ENCODE peak calls at places on chromosomes 2 and 18, in ten cellular contexts. One of them, this sample, is unnamed.

GRCh38 chr2:235551965-235552364 is 58.1 kb downstream of the AGAP1 start:
- DNase-seq in NCI-H774: peak; percentile 25
- DNase-seq in SK-N-DZ: peak; percentile 45
- DNase-seq in activated naive CD4-positive, alpha-beta T cell treated with anti-CD3 and anti-CD28 coated beads for 36 hours: peak; percentile 18
- DNase-seq in ACHN: peak; percentile 88
- DNase-seq in NCI-H226: peak; percentile 53
- DNase-seq in activated gamma-delta T cell treated with anti-CD3 and anti-CD28 coated beads, Interleukin-2, amount 50 U/mL, for 16 hours: no peak
- DNase-seq in Daoy: peak; percentile 34
- DNase-seq in globus pallidus: peak; percentile 78
- DNase-seq in left ventricle myocardium inferior: peak; percentile 38
- DNase-seq in this sample: peak; percentile 45

GRCh38 chr18:2991241-2991640 is 21.7 kb downstream of the LPIN2 start:
- DNase-seq in activated naive CD4-positive, alpha-beta T cell treated with anti-CD3 and anti-CD28 coated beads for 36 hours: no peak
- DNase-seq in SK-N-DZ: no peak
- DNase-seq in activated gamma-delta T cell treated with anti-CD3 and anti-CD28 coated beads, Interleukin-2, amount 50 U/mL, for 16 hours: no peak
- DNase-seq in NCI-H226: no peak
- DNase-seq in NCI-H774: no peak
- DNase-seq in globus pallidus: no peak
- DNase-seq in ACHN: no peak
- DNase-seq in Daoy: no peak
- DNase-seq in left ventricle myocardium inferior: no peak
- DNase-seq in this sample: no peak

GRCh38 chr2:46257980-46258379 is 39.2 kb upstream of the EPAS1 start:
- DNase-seq in NCI-H226: no peak
- DNase-seq in globus pallidus: no peak
- DNase-seq in NCI-H774: no peak
- DNase-seq in Daoy: no peak
- DNase-seq in activated gamma-delta T cell treated with anti-CD3 and anti-CD28 coated beads, Interleukin-2, amount 50 U/mL, for 16 hours: no peak
- DNase-seq in ACHN: no peak
- DNase-seq in activated naive CD4-positive, alpha-beta T cell treated with anti-CD3 and anti-CD28 coated beads for 36 hours: no peak
- DNase-seq in left ventricle myocardium inferior: no peak
- DNase-seq in SK-N-DZ: no peak
- DNase-seq in this sample: no peak

GRCh38 chr2:5673148-5673860 is 18.9 kb upstream of the SOX11 start:
- DNase-seq in globus pallidus: no peak
- DNase-seq in activated naive CD4-positive, alpha-beta T cell treated with anti-CD3 and anti-CD28 coated beads for 36 hours: no peak
- DNase-seq in left ventricle myocardium inferior: no peak
- DNase-seq in activated gamma-delta T cell treated with anti-CD3 and anti-CD28 coated beads, Interleukin-2, amount 50 U/mL, for 16 hours: no peak
- DNase-seq in SK-N-DZ: peak; percentile 33
- DNase-seq in NCI-H774: no peak
- DNase-seq in ACHN: no peak
- DNase-seq in NCI-H226: no peak
- DNase-seq in Daoy: peak; percentile 9
- DNase-seq in this sample: no peak

GRCh38 chr2:162731917-162732804 is 106.4 kb downstream of the KCNH7 start:
- DNase-seq in Daoy: peak; percentile 12
- DNase-seq in ACHN: no peak
- DNase-seq in activated naive CD4-positive, alpha-beta T cell treated with anti-CD3 and anti-CD28 coated beads for 36 hours: no peak
- DNase-seq in SK-N-DZ: no peak
- DNase-seq in left ventricle myocardium inferior: no peak
- DNase-seq in activated gamma-delta T cell treated with anti-CD3 and anti-CD28 coated beads, Interleukin-2, amount 50 U/mL, for 16 hours: no peak
- DNase-seq in globus pallidus: no peak
- DNase-seq in NCI-H774: peak; percentile 58
- DNase-seq in NCI-H226: no peak
- DNase-seq in this sample: no peak

GRCh38 chr18:71371951-71372605 is 1083.2 kb downstream of the SOCS6 start:
- DNase-seq in activated naive CD4-positive, alpha-beta T cell treated with anti-CD3 and anti-CD28 coated beads for 36 hours: no peak
- DNase-seq in ACHN: no peak
- DNase-seq in globus pallidus: no peak
- DNase-seq in Daoy: peak; percentile 34
- DNase-seq in activated gamma-delta T cell treated with anti-CD3 and anti-CD28 coated beads, Interleukin-2, amount 50 U/mL, for 16 hours: no peak
- DNase-seq in NCI-H226: no peak
- DNase-seq in SK-N-DZ: peak; percentile 19
- DNase-seq in NCI-H774: no peak
- DNase-seq in left ventricle myocardium inferior: no peak
- DNase-seq in this sample: no peak

GRCh38 chr2:181264436-181264835 is 192.8 kb upstream of the ITGA4 start:
- DNase-seq in SK-N-DZ: no peak
- DNase-seq in NCI-H774: no peak
- DNase-seq in activated naive CD4-positive, alpha-beta T cell treated with anti-CD3 and anti-CD28 coated beads for 36 hours: no peak
- DNase-seq in NCI-H226: peak; percentile 43
- DNase-seq in globus pallidus: no peak
- DNase-seq in ACHN: no peak
- DNase-seq in left ventricle myocardium inferior: no peak
- DNase-seq in Daoy: no peak
- DNase-seq in activated gamma-delta T cell treated with anti-CD3 and anti-CD28 coated beads, Interleukin-2, amount 50 U/mL, for 16 hours: no peak
- DNase-seq in this sample: no peak

GRCh38 chr18:5630057-5630765 is 86.4 kb upstream of the EPB41L3 start:
- DNase-seq in activated naive CD4-positive, alpha-beta T cell treated with anti-CD3 and anti-CD28 coated beads for 36 hours: peak; percentile 56
- DNase-seq in NCI-H226: peak; percentile 53
- DNase-seq in SK-N-DZ: peak; percentile 60
- DNase-seq in Daoy: peak; percentile 83
- DNase-seq in globus pallidus: peak; percentile 32
- DNase-seq in NCI-H774: no peak
- DNase-seq in activated gamma-delta T cell treated with anti-CD3 and anti-CD28 coated beads, Interleukin-2, amount 50 U/mL, for 16 hours: no peak
- DNase-seq in left ventricle myocardium inferior: peak; percentile 69
- DNase-seq in ACHN: peak; percentile 67
- DNase-seq in this sample: peak; percentile 93

GRCh38 chr2:156333274-156333950 is 891 bp upstream of the NR4A2 start:
- DNase-seq in NCI-H774: no peak
- DNase-seq in NCI-H226: peak; percentile 1
- DNase-seq in Daoy: no peak
- DNase-seq in ACHN: peak; percentile 45
- DNase-seq in activated naive CD4-positive, alpha-beta T cell treated with anti-CD3 and anti-CD28 coated beads for 36 hours: no peak
- DNase-seq in SK-N-DZ: no peak
- DNase-seq in globus pallidus: no peak
- DNase-seq in left ventricle myocardium inferior: no peak
- DNase-seq in activated gamma-delta T cell treated with anti-CD3 and anti-CD28 coated beads, Interleukin-2, amount 50 U/mL, for 16 hours: no peak
- DNase-seq in this sample: no peak

This sample was measured in NCI-H510A.